ENCODE peak calls at places on chromosomes 3 and 15, in six cellular contexts. B is mesenchymal stem cell, S is IMR-90, C is H1, I is neuronal stem cell, L is trophoblast cell. E is an unnamed sample.
A peak's percentile ranks its signal among the peaks of the same experiment; 100 is the strongest.

GRCh38 chr3:5201536-5201935 is 14.0 kb downstream of the EDEM1 start:
- DNase-seq in C (no peak), I (no peak), B (no peak), S (no peak), L (no peak), E (no peak)

GRCh38 chr3:47295976-47296375 is 13.2 kb downstream of the KLHL18 start:
- DNase-seq in S (no peak), B (no peak), L (no peak), C (no peak), I (no peak), E (no peak)

GRCh38 chr3:182567666-182568065 is 225.6 kb upstream of the ATP11B start:
- DNase-seq in I (peak; percentile 24), C (no peak), S (no peak), L (peak; percentile 60), B (no peak), E (peak; percentile 33)

GRCh38 chr3:42665050-42665878 is 11.8 kb downstream of the ZBTB47 start:
- DNase-seq in C (no peak), B (no peak), L (no peak), I (no peak), S (no peak), E (no peak)

GRCh38 chr15:58852347-58852746 is 81.1 kb downstream of the SLTM start:
- DNase-seq in L (no peak), I (no peak), S (no peak), B (no peak), C (no peak), E (no peak)

GRCh38 chr15:29270976-29271375 is 1.4 kb upstream of the NSMCE3 start:
- DNase-seq in I (no peak), L (no peak), C (no peak), S (peak; percentile 55), B (no peak), E (no peak)

GRCh38 chr15:56236197-56236596 is 7.5 kb downstream of the RFX7 start:
- DNase-seq in L (no peak), C (no peak), I (no peak), S (peak; percentile 44), B (no peak), E (no peak)

GRCh38 chr15:63226966-63227401 is 37.6 kb downstream of the RAB8B start:
- DNase-seq in I (no peak), L (peak; percentile 77), C (no peak), B (no peak), S (no peak), E (no peak)

GRCh38 chr15:85620321-85621044 is 174.2 kb downstream of the KLHL25 start:
- DNase-seq in I (no peak), S (peak; percentile 73), B (peak; percentile 79), C (no peak), L (no peak), E (no peak)

GRCh38 chr3:15403965-15404364 is 23.4 kb downstream of the METTL6 start:
- DNase-seq in I (no peak), C (no peak), B (no peak), L (peak; percentile 66), S (no peak), E (no peak)

GRCh38 chr3:124592658-124593441 is 137.4 kb upstream of the UMPS start:
- DNase-seq in I (no peak), C (peak; percentile 45), S (no peak), B (no peak), L (peak; percentile 94), E (no peak)

GRCh38 chr3:172369590-172370259 is 78.5 kb downstream of the GHSR start:
- DNase-seq in C (no peak), I (no peak), L (no peak), B (no peak), S (no peak), E (no peak)

GRCh38 chr3:10678796-10679376 is 137.1 kb upstream of the SLC6A11 start:
- DNase-seq in S (no peak), B (no peak), L (no peak), C (no peak), I (no peak), E (no peak)

GRCh38 chr3:136562031-136562430 is 190.1 kb downstream of the STAG1 start:
- DNase-seq in L (no peak), I (no peak), S (no peak), B (no peak), C (no peak), E (no peak)

DNA sequence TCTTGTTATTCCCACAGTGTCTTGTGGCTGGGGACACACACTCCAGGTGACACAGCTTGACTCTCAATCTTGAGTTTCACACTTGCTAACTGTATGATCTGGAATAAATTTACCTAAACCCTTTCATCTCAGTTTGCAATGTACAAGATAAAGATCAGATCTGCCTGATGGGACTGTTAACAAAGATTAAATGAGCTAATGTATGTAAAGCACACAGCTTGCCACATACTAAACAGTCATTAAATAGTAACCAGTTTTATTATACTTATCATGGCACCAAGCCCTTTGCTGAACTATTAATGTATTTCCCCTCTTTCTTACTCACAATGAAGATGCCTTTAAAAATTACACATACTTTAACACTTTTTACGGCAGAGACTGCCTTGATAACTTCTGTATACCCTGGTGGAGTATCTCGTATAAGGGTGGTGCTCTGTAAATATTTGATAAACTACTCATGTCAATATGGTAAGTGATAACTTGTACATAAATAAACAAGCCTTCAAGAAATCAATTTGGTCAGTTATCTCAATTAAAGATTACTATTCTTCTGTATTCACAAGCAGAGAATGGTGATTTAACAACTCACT is 184.5 kb downstream of the STAG1 start:
- DNase-seq in L (no peak), I (no peak), B (no peak), C (no peak), S (no peak), E (no peak)
- H4K91ac ChIP-seq in L (no peak overlapping the region), I (no peak overlapping the region), B (no peak overlapping the region), C (no peak overlapping the region), S (no peak overlapping the region), E (no peak overlapping the region)

DNA sequence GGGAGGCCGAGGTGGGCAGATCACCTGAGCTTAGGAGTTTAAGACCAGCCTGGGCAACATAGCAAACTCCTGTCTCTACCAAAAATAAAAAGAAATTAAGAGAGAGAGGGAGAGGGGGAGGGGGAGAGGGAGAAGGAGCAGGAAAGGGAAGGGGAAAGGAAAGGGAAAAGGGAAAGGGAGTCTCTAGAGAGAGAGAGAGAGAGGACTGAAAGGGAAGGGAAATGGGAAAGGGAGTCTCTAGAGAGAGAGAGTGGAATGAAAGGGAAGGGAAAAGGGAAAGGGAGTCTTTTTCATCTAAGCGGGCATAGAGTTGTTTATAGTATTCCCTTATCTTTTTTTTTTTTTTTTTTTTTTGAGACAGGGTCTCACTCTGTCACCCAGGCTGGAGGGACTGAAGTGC is 148.1 kb downstream of the NEO1 start:
- DNase-seq in B (no peak), L (no peak), I (no peak), S (no peak), C (no peak), E (no peak)
- H4K91ac ChIP-seq in B (no peak overlapping the region), L (no peak overlapping the region), I (no peak overlapping the region), S (no peak overlapping the region), C (no peak overlapping the region), E (no peak overlapping the region)

DNA sequence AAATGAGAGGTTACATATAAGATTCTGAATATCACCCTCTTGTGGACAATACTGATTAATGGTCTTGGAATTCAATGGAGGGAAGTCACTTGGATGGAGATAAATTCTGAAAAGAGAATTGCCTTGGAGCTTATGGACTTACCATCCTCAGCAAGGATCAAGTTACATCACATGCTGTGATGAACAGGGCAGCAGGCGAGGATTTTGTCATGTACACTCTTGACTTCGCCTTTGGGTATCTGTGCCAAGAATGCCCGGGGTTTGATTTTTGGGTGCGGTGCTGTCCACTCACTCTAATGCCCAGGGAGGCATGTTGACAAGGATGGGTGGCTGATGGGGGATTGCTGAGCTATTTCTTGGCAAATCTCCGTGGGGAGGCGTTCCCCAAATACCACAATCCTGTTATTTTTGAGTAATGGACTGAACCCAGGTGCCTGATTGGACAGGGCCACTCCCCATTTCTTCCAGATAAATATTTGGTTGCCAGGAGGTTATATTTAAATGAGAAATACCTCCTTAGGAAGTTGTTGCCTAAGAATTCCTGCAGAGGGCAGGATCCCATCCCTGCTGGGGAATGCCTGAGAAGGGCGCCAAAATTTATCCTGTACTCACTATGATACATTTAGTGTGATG is 96.3 kb downstream of the TPRG1 start:
- DNase-seq in B (peak; percentile 14), I (no peak), S (no peak), L (peak; percentile 71), C (no peak), E (peak; percentile 46)
- H4K91ac ChIP-seq in B (no peak overlapping the region), I (no peak overlapping the region), S (no peak overlapping the region), L (no peak overlapping the region), C (no peak overlapping the region), E (no peak overlapping the region)

GRCh38 chr3:156674911-156675743 is 737 bp downstream of the TIPARP start:
- DNase-seq in S (peak; percentile 43), L (peak; percentile 43), C (peak; percentile 81), I (peak; percentile 61), B (peak; percentile 60), E (peak; percentile 45)
- H4K91ac ChIP-seq in S (no peak overlapping the region), L (peak overlapping the region; percentile 21), C (no peak overlapping the region), I (no peak overlapping the region), B (peak overlapping the region; percentile 39), E (no peak overlapping the region)

GRCh38 chr15:31403606-31404005 is 77.0 kb downstream of the KLF13 start:
- DNase-seq in I (no peak), S (peak; percentile 50), C (no peak), L (peak; percentile 25), B (no peak), E (no peak)
- H4K91ac ChIP-seq in I (no peak overlapping the region), S (peak overlapping the region; percentile 43), C (peak overlapping the region; percentile 87), L (no peak overlapping the region), B (no peak overlapping the region), E (no peak overlapping the region)

GRCh38 chr3:62795978-62796635 is 79.1 kb downstream of the CADPS start:
- DNase-seq in C (no peak), L (no peak), I (no peak), S (no peak), B (no peak), E (no peak)
- H4K91ac ChIP-seq in C (peak overlapping the region; percentile 83), L (no peak overlapping the region), I (no peak overlapping the region), S (no peak overlapping the region), B (no peak overlapping the region), E (no peak overlapping the region)

DNA sequence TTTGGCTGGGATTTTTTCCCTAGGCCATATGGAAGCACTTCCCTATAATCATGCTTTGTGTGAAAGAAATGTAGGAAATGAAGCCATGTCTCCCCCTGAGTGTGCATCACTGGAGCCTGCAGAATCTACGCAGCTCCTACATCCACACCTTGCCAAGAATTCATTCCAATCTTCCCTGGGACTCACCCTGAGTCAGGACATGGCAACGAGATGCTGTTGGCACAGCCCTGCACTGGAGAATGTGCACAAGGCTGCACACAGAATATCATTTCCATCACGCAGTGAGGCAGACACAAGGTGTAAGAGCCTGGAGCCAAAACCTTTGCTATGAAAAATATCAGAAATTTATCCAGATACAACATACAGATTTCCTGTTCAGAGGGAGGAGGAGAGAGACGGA is 189.6 kb downstream of the ADAMTSL3 start:
- DNase-seq in C (no peak), L (no peak), S (peak; percentile 81), B (no peak), I (no peak), E (no peak)
- H4K91ac ChIP-seq in C (no peak overlapping the region), L (no peak overlapping the region), S (no peak overlapping the region), B (no peak overlapping the region), I (no peak overlapping the region), E (no peak overlapping the region)

GRCh38 chr15:78016860-78017259 is 60.7 kb downstream of the TBC1D2B start:
- DNase-seq in I (no peak), C (no peak), B (no peak), S (no peak), L (no peak), E (no peak)
- H4K91ac ChIP-seq in I (no peak overlapping the region), C (no peak overlapping the region), B (no peak overlapping the region), S (no peak overlapping the region), L (no peak overlapping the region), E (no peak overlapping the region)

GRCh38 chr3:179551383-179551782 is 11.3 kb upstream of the ACTL6A start:
- DNase-seq in I (no peak), L (no peak), S (peak; percentile 36), B (no peak), C (no peak), E (no peak)
- H4K91ac ChIP-seq in I (no peak overlapping the region), L (no peak overlapping the region), S (no peak overlapping the region), B (no peak overlapping the region), C (no peak overlapping the region), E (no peak overlapping the region)